ENCODE peak calls at places on chromosomes 1 and 21, in six cellular contexts. Y is fibroblast of mammary gland, N is PC-3, J is fibroblast of villous mesenchyme, S is neural progenitor cell, L is IMR-90. B is an unnamed sample.

GRCh38 chr1:53393325-53393792 is 65.5 kb upstream of the LRP8 start:
- DNase-seq in Y (peak; percentile 59), S (peak; percentile 87), J (peak; percentile 71), L (peak; percentile 59), N (peak; percentile 82), B (peak; percentile 75)

GRCh38 chr21:38434913-38435533 is 63.3 kb downstream of the ERG start:
- DNase-seq in L (peak; percentile 34), Y (peak; percentile 10), N (peak; percentile 25), S (no peak), J (peak; percentile 38), B (peak; percentile 81)

GRCh38 chr1:155198547-155198906 is 9.2 kb downstream of the THBS3 start:
- DNase-seq in S (no peak), J (no peak), L (no peak), Y (no peak), N (no peak), B (no peak)

GRCh38 chr1:168498159-168498609 is 45.6 kb downstream of the XCL2 start:
- DNase-seq in N (no peak), Y (peak; percentile 79), J (peak; percentile 87), L (peak; percentile 56), S (no peak), B (peak; percentile 45)

GRCh38 chr1:214002060-214002459 is 14.3 kb downstream of the PROX1 start:
- DNase-seq in L (no peak), Y (no peak), J (no peak), N (no peak), S (no peak), B (no peak)

GRCh38 chr1:25135903-25136302 is 96.4 kb downstream of the SYF2 start:
- DNase-seq in J (no peak), Y (no peak), S (no peak), L (no peak), N (no peak), B (no peak)

GRCh38 chr1:33379631-33380354 is 51.1 kb downstream of the PHC2 start:
- DNase-seq in N (no peak), S (no peak), Y (peak; percentile 64), J (peak; percentile 65), L (no peak), B (no peak)

GRCh38 chr1:32001863-32002262 is 11.8 kb upstream of the KHDRBS1 start:
- DNase-seq in J (no peak), L (no peak), Y (no peak), N (no peak), S (no peak), B (no peak)

GRCh38 chr1:45552309-45552708 is 1.7 kb downstream of the AKR1A1 start:
- DNase-seq in J (no peak), Y (no peak), S (no peak), N (peak; percentile 63), L (no peak), B (peak; percentile 27)

GRCh38 chr1:6180215-6180577 is at the start of gene CHD5:
- DNase-seq in N (peak; percentile 40), J (no peak), L (no peak), S (peak; percentile 83), Y (no peak), B (no peak)
- H3K4me3 ChIP-seq in N (peak within 1 kb of the TSS; percentile 57), J (no peak within 1 kb of the TSS), L (peak within 1 kb of the TSS; percentile 10), S (peak within 1 kb of the TSS; percentile 51), Y (no peak within 1 kb of the TSS), B (peak within 1 kb of the TSS; percentile 5)

GRCh38 chr1:48530727-48531351 is 58.8 kb upstream of the SPATA6 start:
- DNase-seq in J (peak; percentile 28), S (peak; percentile 96), L (peak; percentile 29), Y (peak; percentile 47), N (peak; percentile 81), B (peak; percentile 51)
- TF ChIP-seq CTCF in J (peak; percentile 66), S (peak; percentile 99), L (peak; percentile 53), Y (peak; percentile 75), N (peak; percentile 93), B (peak; percentile 79)

GRCh38 chr1:157653494-157653873 is 47.1 kb downstream of the FCRL3 start:
- DNase-seq in N (no peak), L (no peak), S (no peak), J (no peak), Y (no peak), B (no peak)

GRCh38 chr1:157646144-157646543 is 48.3 kb upstream of the FCRL4 start:
- DNase-seq in Y (no peak), S (no peak), J (no peak), L (no peak), N (no peak), B (no peak)

GRCh38 chr1:157652859-157653493 is 47.6 kb downstream of the FCRL3 start:
- DNase-seq in J (no peak), Y (no peak), S (no peak), N (no peak), L (no peak), B (no peak)

DNA sequence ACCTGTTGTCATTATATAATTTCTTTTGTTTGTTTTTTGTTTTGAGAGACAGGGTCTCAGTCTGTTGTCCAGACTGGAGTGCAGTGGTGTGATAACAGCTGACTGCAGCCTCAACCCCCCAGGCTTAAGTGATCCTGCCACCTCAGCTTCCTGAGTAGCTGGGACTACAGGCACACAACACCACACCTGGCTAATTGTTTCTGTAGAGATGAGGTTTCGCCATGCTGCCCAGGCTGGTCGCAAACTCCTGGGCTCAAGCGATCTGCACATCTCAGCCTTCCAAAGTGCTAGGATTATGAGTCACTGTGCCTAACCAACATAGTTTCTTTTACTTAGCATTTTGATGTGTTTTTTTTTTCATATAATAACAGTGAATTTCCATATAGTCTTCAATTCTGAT is 50.4 kb upstream of the FCRL4 start:
- DNase-seq in S (no peak), J (no peak), N (no peak), L (no peak), Y (no peak), B (no peak)
- H3K4me3 ChIP-seq in S (no peak overlapping the region), J (no peak overlapping the region), N (no peak overlapping the region), L (no peak overlapping the region), Y (no peak overlapping the region), B (no peak overlapping the region)

GRCh38 chr21:43979654-43980053 is 32.5 kb upstream of the TRAPPC10 start:
- DNase-seq in L (no peak), N (no peak), J (no peak), Y (no peak), S (no peak), B (peak; percentile 14)
- TF ChIP-seq CTCF in L (peak; percentile 11), N (peak; percentile 27), J (peak; percentile 14), Y (no peak), S (no peak), B (peak; percentile 43)

GRCh38 chr1:10529096-10529495 is 54.3 kb downstream of the PEX14 start:
- DNase-seq in S (peak; percentile 32), Y (no peak), N (no peak), L (no peak), J (no peak), B (no peak)
- H3K4me3 ChIP-seq in S (no peak overlapping the region), Y (no peak overlapping the region), N (no peak overlapping the region), L (peak overlapping the region; percentile 36), J (no peak overlapping the region), B (no peak overlapping the region)

GRCh38 chr1:229420224-229420623 is 13.7 kb downstream of the ACTA1 start:
- DNase-seq in S (no peak), Y (no peak), L (no peak), N (no peak), J (no peak), B (no peak)

GRCh38 chr1:229425564-229426159 is 8.2 kb downstream of the ACTA1 start:
- DNase-seq in L (no peak), N (no peak), S (no peak), Y (no peak), J (no peak), B (no peak)

GRCh38 chr1:229420765-229421164 is 13.1 kb downstream of the ACTA1 start:
- DNase-seq in N (peak; percentile 31), L (no peak), S (no peak), J (no peak), Y (no peak), B (no peak)
- TF ChIP-seq CTCF in N (peak; percentile 34), L (no peak), S (no peak), J (no peak), Y (no peak), B (no peak)

GRCh38 chr1:27576846-27577245 is 27.1 kb downstream of the AHDC1 start:
- DNase-seq in S (no peak), L (no peak), Y (no peak), N (no peak), J (no peak), B (no peak)

GRCh38 chr1:27574001-27574781 is 29.8 kb downstream of the AHDC1 start:
- DNase-seq in N (no peak), S (no peak), J (no peak), L (no peak), Y (no peak), B (no peak)

GRCh38 chr1:27577504-27578188 is 26.3 kb downstream of the AHDC1 start:
- DNase-seq in J (peak; percentile 28), Y (no peak), S (no peak), L (no peak), N (no peak), B (no peak)

GRCh38 chr1:27574871-27575831 is 28.8 kb downstream of the AHDC1 start:
- DNase-seq in N (peak; percentile 61), Y (peak; percentile 75), L (peak; percentile 85), S (peak; percentile 94), J (peak; percentile 86), B (peak; percentile 87)

GRCh38 chr1:27575861-27576331 is 28.0 kb downstream of the AHDC1 start:
- DNase-seq in Y (no peak), J (peak; percentile 45), N (peak; percentile 51), L (no peak), S (peak; percentile 83), B (no peak)
- H3K4me3 ChIP-seq in Y (peak overlapping the region; percentile 33), J (peak overlapping the region; percentile 32), N (peak overlapping the region; percentile 66), L (peak overlapping the region; percentile 32), S (peak overlapping the region; percentile 43), B (peak overlapping the region; percentile 40)

DNA sequence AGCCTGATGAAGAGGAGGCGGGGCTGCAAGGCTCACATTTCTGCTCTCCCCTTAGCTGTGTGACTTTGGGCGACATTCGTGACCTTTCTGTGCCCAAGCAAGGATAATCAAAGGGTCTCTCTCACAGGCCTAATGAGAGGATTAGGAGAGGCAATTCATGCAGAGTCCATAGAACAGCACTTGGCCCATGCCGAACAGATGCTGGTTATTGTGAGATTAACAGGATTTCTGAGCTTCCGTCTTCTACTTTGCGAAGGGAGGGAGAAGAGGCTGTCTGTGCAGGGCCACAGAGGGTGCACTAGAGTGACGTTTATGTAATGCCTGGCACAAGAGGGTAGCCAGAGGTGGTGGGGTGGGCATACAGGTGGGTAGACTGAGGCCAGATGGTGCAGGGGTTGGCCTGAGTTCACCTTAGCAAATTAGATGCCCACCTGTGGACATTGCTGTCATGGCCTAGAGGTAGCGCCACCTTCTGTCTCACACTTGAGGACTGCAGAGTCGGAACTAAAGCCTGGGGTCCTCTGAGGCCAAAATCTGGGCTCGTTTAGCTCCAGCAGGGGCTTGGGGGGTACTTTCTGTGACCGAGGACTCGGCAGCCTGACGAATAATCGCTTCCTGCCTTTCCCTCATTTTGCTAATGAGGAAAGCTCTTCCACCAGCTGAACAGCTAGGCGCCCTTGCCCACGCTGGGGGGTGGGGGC is 18.6 kb downstream of the ACTL8 start:
- DNase-seq in L (no peak), Y (no peak), J (no peak), S (peak; percentile 33), N (no peak), B (no peak)
- TF ChIP-seq CTCF in L (no peak), Y (no peak), J (no peak), S (no peak), N (no peak), B (no peak)

GRCh38 chr1:202348005-202348508 is 442 bp upstream of the PPP1R12B start:
- DNase-seq in J (no peak), L (no peak), S (no peak), N (no peak), Y (no peak), B (no peak)
- H3K4me3 ChIP-seq in J (no peak overlapping the region), L (no peak overlapping the region), S (no peak overlapping the region), N (no peak overlapping the region), Y (no peak overlapping the region), B (no peak overlapping the region)

GRCh38 chr1:167057297-167057688 is 32.9 kb downstream of the GPA33 start:
- DNase-seq in S (peak; percentile 82), Y (peak; percentile 19), L (peak; percentile 9), N (peak; percentile 76), J (peak; percentile 10), B (peak; percentile 62)
- TF ChIP-seq CTCF in S (peak; percentile 77), Y (peak; percentile 39), L (peak; percentile 32), N (peak; percentile 83), J (peak; percentile 44), B (peak; percentile 74)